ENCODE peak calls at places on chromosomes 5 and 9, in eight cellular contexts. R is heart left ventricle, E is vagina, T is transverse colon, D is ovary, V is psoas muscle, B is heart right ventricle, Y is right lobe of liver. N is an unnamed sample.

GRCh38 chr9:78325343-78325742 is 28.4 kb downstream of the PSAT1 start:
- DNase-seq in Y (peak; percentile 31), V (no peak), T (peak; percentile 17), R (no peak), D (peak; percentile 23), E (no peak), B (no peak), N (peak; percentile 34)

GRCh38 chr5:111070272-111071134 is 1.0 kb upstream of the TSLP start:
- DNase-seq in T (no peak), B (no peak), D (no peak), Y (peak; percentile 39), E (no peak), V (no peak), R (peak; percentile 37), N (peak; percentile 16)

GRCh38 chr5:108295588-108296368 is 86.1 kb downstream of the FBXL17 start:
- DNase-seq in B (no peak), V (no peak), T (no peak), E (no peak), R (no peak), D (no peak), Y (no peak), N (no peak)

GRCh38 chr5:113252066-113252465 is 182.7 kb downstream of the TSSK1B start:
- DNase-seq in R (no peak), T (no peak), D (no peak), V (no peak), Y (no peak), E (no peak), B (no peak), N (no peak)

GRCh38 chr5:123133438-123134100 is 44.5 kb downstream of the PRDM6 start:
- DNase-seq in B (no peak), D (no peak), E (no peak), V (no peak), T (no peak), R (no peak), Y (no peak), N (no peak)

GRCh38 chr9:136960212-136960937 is 8.3 kb downstream of the LCN12 start:
- DNase-seq in V (no peak), D (no peak), R (no peak), T (no peak), E (no peak), Y (no peak), B (no peak), N (no peak)

GRCh38 chr5:10576790-10577189 is 12.9 kb downstream of the ANKRD33B start:
- DNase-seq in T (no peak), D (no peak), R (peak; percentile 23), E (no peak), V (no peak), Y (no peak), B (no peak), N (no peak)

GRCh38 chr5:178308541-178309092 is 76.0 kb upstream of the PHYKPL start:
- DNase-seq in D (no peak), R (no peak), Y (no peak), V (peak; percentile 8), E (no peak), T (no peak), B (no peak), N (no peak)

GRCh38 chr5:10354048-10354872 is 765 bp downstream of the MARCHF6 start:
- DNase-seq in Y (peak; percentile 49), V (no peak), T (peak; percentile 55), B (no peak), D (peak; percentile 66), R (peak; percentile 44), E (no peak), N (no peak)

GRCh38 chr9:105911104-105911911 is 217.0 kb downstream of the TMEM38B start:
- DNase-seq in D (no peak), B (no peak), V (no peak), R (no peak), T (no peak), Y (no peak), E (no peak), N (no peak)

GRCh38 chr5:119943148-119943547 is 313.8 kb downstream of the FAM170A start:
- DNase-seq in R (no peak), B (no peak), E (no peak), V (no peak), Y (no peak), D (no peak), T (no peak), N (no peak)

GRCh38 chr5:16656561-16657191 is 39.9 kb upstream of the RETREG1 start:
- DNase-seq in T (no peak), V (no peak), E (no peak), B (no peak), R (no peak), Y (no peak), D (no peak), N (no peak)

GRCh38 chr5:59351076-59351794 is 542.3 kb downstream of the PDE4D start:
- DNase-seq in B (peak; percentile 48), T (no peak), V (peak; percentile 43), E (no peak), Y (no peak), D (peak; percentile 31), R (no peak), N (no peak)

GRCh38 chr9:73162987-73163763 is 11.5 kb downstream of the ANXA1 start:
- DNase-seq in D (no peak), B (no peak), T (no peak), R (no peak), Y (no peak), E (no peak), V (no peak), N (no peak)

GRCh38 chr9:132883349-132884294 is 4.9 kb downstream of the SPACA9 start:
- DNase-seq in T (no peak), D (no peak), E (no peak), V (no peak), R (no peak), B (no peak), Y (no peak), N (no peak)

GRCh38 chr5:81195334-81195929 is 37.7 kb upstream of the CKMT2 start:
- DNase-seq in Y (no peak), D (no peak), E (no peak), R (no peak), B (no peak), T (no peak), V (no peak), N (no peak)

GRCh38 chr5:173581408-173582197 is 34.8 kb downstream of the BOD1 start:
- DNase-seq in E (no peak), D (no peak), T (peak; percentile 19), V (no peak), B (no peak), R (peak; percentile 36), Y (no peak), N (peak; percentile 58)

GRCh38 chr9:81391457-81391825 is 297.9 kb downstream of the TLE1 start:
- DNase-seq in Y (no peak), T (no peak), V (no peak), B (no peak), R (no peak), D (no peak), E (no peak), N (no peak)

GRCh38 chr9:123723135-123723875 is 206.6 kb downstream of the DENND1A start:
- DNase-seq in Y (no peak), R (no peak), B (no peak), T (no peak), E (no peak), D (no peak), V (no peak), N (no peak)

GRCh38 chr5:122845253-122846050 is at the start of gene SNX24:
- DNase-seq in V (peak; percentile 92), R (peak; percentile 87), E (no peak), T (peak; percentile 91), Y (peak; percentile 89), B (peak; percentile 75), D (peak; percentile 85), N (peak; percentile 53)

GRCh38 chr9:115234094-115234493 is 116.1 kb upstream of the TNC start:
- DNase-seq in T (no peak), B (no peak), V (no peak), R (no peak), D (no peak), Y (no peak), E (no peak), N (no peak)

GRCh38 chr9:100112677-100113336 is 13.8 kb downstream of the INVS start:
- DNase-seq in T (no peak), D (no peak), V (no peak), B (no peak), R (no peak), E (no peak), Y (no peak), N (no peak)

GRCh38 chr5:95508550-95508949 is 46.2 kb downstream of the SKIC3 start:
- DNase-seq in D (no peak), R (no peak), E (no peak), T (no peak), B (no peak), V (no peak), Y (no peak), N (no peak)

DNA sequence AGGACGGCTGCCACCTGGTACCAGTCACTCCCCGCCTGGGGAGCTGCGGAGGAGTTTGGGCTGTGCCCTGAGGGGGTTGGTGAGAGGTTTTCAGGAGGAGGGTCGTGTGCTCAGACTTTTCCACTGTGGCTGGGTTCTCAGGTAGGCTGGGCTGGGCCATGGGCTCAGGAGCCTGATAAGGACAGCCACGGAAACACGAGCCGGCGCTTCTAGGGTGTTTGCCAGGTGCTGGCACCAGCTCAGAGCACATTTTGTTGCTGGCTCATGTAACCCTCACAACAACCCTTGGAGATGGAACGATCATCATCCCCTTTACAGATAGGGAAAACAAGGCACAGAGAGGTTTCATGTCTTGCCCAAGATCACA is 46.2 kb downstream of the HMCN2 start:
- DNase-seq in Y (no peak), T (no peak), R (no peak), E (no peak), V (peak; percentile 48), D (no peak), B (no peak), N (no peak)
- H3K27me3 ChIP-seq in Y (no peaks in the 10 kb centered on the region), T (peaks cover 4% of the 10 kb centered on the region), R (no peaks in the 10 kb centered on the region), E (no peaks in the 10 kb centered on the region), V (peaks cover 53% of the 10 kb centered on the region), D (no peaks in the 10 kb centered on the region), B (no peaks in the 10 kb centered on the region), N (no peaks in the 10 kb centered on the region)

DNA sequence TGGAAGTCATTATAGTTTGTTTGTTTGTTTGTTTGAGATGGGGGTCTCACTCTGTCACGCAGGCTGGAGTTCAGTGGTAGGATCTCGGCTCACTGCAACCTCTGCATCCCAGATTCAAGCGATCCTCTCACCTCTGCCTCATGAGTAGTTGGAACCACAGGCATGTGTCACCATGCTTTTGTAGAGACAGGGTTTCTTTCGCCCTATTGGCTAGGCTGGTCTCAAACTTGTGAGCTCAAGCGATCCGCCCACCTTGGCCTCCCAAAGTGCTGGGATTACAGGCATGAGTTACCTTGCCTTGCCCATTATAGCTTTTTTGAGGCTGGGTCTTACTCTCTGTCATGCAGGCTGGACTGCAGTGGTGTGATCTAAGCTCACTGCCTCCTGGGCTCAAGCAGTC is 28.8 kb downstream of the NSD1 start:
- DNase-seq in E (no peak), T (no peak), V (no peak), R (no peak), Y (no peak), D (no peak), B (no peak), N (no peak)
- H3K27ac ChIP-seq in E (no peak overlapping the region), T (no peak overlapping the region), V (no peak overlapping the region), R (no peak overlapping the region), Y (no peak overlapping the region), D (no peak overlapping the region), B (no peak overlapping the region), N (no peak overlapping the region)

GRCh38 chr5:66966439-66966838 is 230.2 kb downstream of the CD180 start:
- DNase-seq in T (no peak), D (no peak), V (no peak), R (no peak), Y (no peak), B (no peak), E (no peak), N (no peak)
- TF ChIP-seq CTCF in T (no peak), D (no peak), V (no peak), R (no peak), Y (peak; percentile 22), B (no peak), E (no peak), N (no peak)

GRCh38 chr5:157182143-157182757 is 1.6 kb downstream of the ITK start:
- DNase-seq in D (no peak), E (no peak), B (no peak), Y (no peak), T (no peak), V (no peak), R (no peak), N (no peak)
- H3K27me3 ChIP-seq in D (no peaks in the 10 kb centered on the region), E (no peaks in the 10 kb centered on the region), B (no peaks in the 10 kb centered on the region), Y (no peaks in the 10 kb centered on the region), T (no peaks in the 10 kb centered on the region), V (no peaks in the 10 kb centered on the region), R (no peaks in the 10 kb centered on the region), N (no peaks in the 10 kb centered on the region)